ENCODE peak calls at places on chromosomes 3 and 15, in eight cellular contexts. B, J, Q, T, Y, E, D and A are unnamed samples.

GRCh38 chr15:84862214-84862975 is 22.1 kb upstream of the SLC28A1 start:
- DNase-seq in B (no peak), J (no peak), Q (no peak), T (no peak), Y (no peak), E (no peak), D (no peak), A (no peak)

GRCh38 chr15:44193651-44194396 is 1.2 kb downstream of the FRMD5 start:
- DNase-seq in B (peak), J (peak), Q (no peak), T (no peak), Y (no peak), E (no peak), D (no peak), A (no peak)

GRCh38 chr3:129313415-129313982 is 34.8 kb downstream of the HMCES start:
- DNase-seq in B (no peak), J (no peak), Q (no peak), T (no peak), Y (peak), E (no peak), D (no peak), A (peak)

GRCh38 chr15:57610130-57610529 is 18.4 kb downstream of the MYZAP start:
- DNase-seq in B (no peak), J (peak), Q (peak), T (peak), Y (no peak), E (peak), D (no peak), A (no peak)

GRCh38 chr3:195753609-195754008 is 32.8 kb downstream of the MUC20 start:
- DNase-seq in B (no peak), J (no peak), Q (no peak), T (no peak), Y (peak), E (no peak), D (no peak), A (no peak)

GRCh38 chr3:45140392-45140791 is 5.8 kb downstream of the CDCP1 start:
- DNase-seq in B (no peak), J (peak), Q (no peak), T (no peak), Y (no peak), E (no peak), D (no peak), A (no peak)

GRCh38 chr15:40894689-40895308 is 549 bp downstream of the VPS18 start:
- DNase-seq in B (peak), J (peak), Q (peak), T (peak), Y (no peak), E (no peak), D (no peak), A (peak)

GRCh38 chr3:129101370-129102138 is 20.1 kb downstream of the RAB43 start:
- DNase-seq in B (no peak), J (no peak), Q (no peak), T (no peak), Y (no peak), E (no peak), D (no peak), A (no peak)

GRCh38 chr3:4580346-4581019 is 87.3 kb downstream of the ITPR1 start:
- DNase-seq in B (no peak), J (no peak), Q (peak), T (no peak), Y (no peak), E (peak), D (no peak), A (no peak)

GRCh38 chr3:71128951-71129350 is 454.6 kb downstream of the FOXP1 start:
- DNase-seq in B (no peak), J (peak), Q (no peak), T (no peak), Y (no peak), E (no peak), D (no peak), A (no peak)

GRCh38 chr15:23424111-23424904 is 22.7 kb downstream of the GOLGA6L2 start:
- DNase-seq in B (no peak), J (no peak), Q (no peak), T (no peak), Y (no peak), E (no peak), D (no peak), A (no peak)

GRCh38 chr15:78620839-78621421 is at the start of gene CHRNA3:
- DNase-seq in B (no peak), J (no peak), Q (no peak), T (no peak), Y (no peak), E (no peak), D (no peak), A (no peak)

GRCh38 chr3:124793054-124793740 is 62.9 kb downstream of the UMPS start:
- DNase-seq in B (no peak), J (peak), Q (no peak), T (peak), Y (no peak), E (no peak), D (no peak), A (no peak)

GRCh38 chr3:42031808-42032475 is 59.2 kb upstream of the TRAK1 start:
- DNase-seq in B (no peak), J (peak), Q (no peak), T (no peak), Y (no peak), E (no peak), D (peak), A (no peak)

GRCh38 chr3:146165370-146165769 is 4.4 kb upstream of the PLOD2 start:
- DNase-seq in B (no peak), J (peak), Q (no peak), T (no peak), Y (no peak), E (no peak), D (no peak), A (no peak)

GRCh38 chr15:89664441-89664840 is 9.2 kb upstream of the KIF7 start:
- DNase-seq in B (peak), J (no peak), Q (no peak), T (no peak), Y (peak), E (no peak), D (no peak), A (no peak)

GRCh38 chr3:23710555-23710954 is 95.2 kb upstream of the UBE2E1 start:
- DNase-seq in B (no peak), J (peak), Q (peak), T (peak), Y (no peak), E (peak), D (no peak), A (no peak)

GRCh38 chr3:182914341-182914740 is 66.0 kb downstream of the DCUN1D1 start:
- DNase-seq in B (no peak), J (no peak), Q (no peak), T (peak), Y (no peak), E (no peak), D (no peak), A (no peak)

GRCh38 chr3:177589921-177590336 is 392.6 kb upstream of the TBL1XR1 start:
- DNase-seq in B (peak), J (peak), Q (no peak), T (peak), Y (no peak), E (no peak), D (no peak), A (no peak)

GRCh38 chr15:90519688-90520087 is 10.0 kb upstream of the CRTC3 start:
- DNase-seq in B (no peak), J (peak), Q (no peak), T (no peak), Y (no peak), E (no peak), D (no peak), A (no peak)

GRCh38 chr3:129441782-129442181 is 1.8 kb downstream of the IFT122 start:
- DNase-seq in B (no peak), J (peak), Q (no peak), T (peak), Y (no peak), E (no peak), D (no peak), A (no peak)

GRCh38 chr15:24269166-24269571 is 406.4 kb upstream of the NPAP1 start:
- DNase-seq in B (no peak), J (no peak), Q (no peak), T (no peak), Y (no peak), E (no peak), D (no peak), A (no peak)

GRCh38 chr3:186653984-186654383 is 11.8 kb upstream of the HRG start:
- DNase-seq in B (no peak), J (no peak), Q (no peak), T (no peak), Y (no peak), E (no peak), D (no peak), A (no peak)

GRCh38 chr15:56957812-56958406 is 39.5 kb downstream of the TCF12 start:
- DNase-seq in B (no peak), J (no peak), Q (no peak), T (no peak), Y (no peak), E (no peak), D (no peak), A (no peak)